ENCODE peak calls at places on chromosome 5, in five cellular contexts. H is body of pancreas, G is sigmoid colon, Q is Peyer's patch, F is H1. B is an unnamed sample.

GRCh38 chr5:58813855-58814254 is 231.0 kb downstream of the RAB3C start:
- DNase-seq in H (no peak), F (no peak), Q (no peak), G (no peak), B (no peak)

GRCh38 chr5:88675758-88676636 is 207.0 kb downstream of the MEF2C start:
- DNase-seq in H (peak), Q (no peak), F (peak), G (no peak), B (no peak)

GRCh38 chr5:40648150-40648549 is 31.6 kb upstream of the PTGER4 start:
- DNase-seq in F (no peak), Q (no peak), G (no peak), H (no peak), B (no peak)

GRCh38 chr5:156581725-156582124 is 254.8 kb downstream of the SGCD start:
- DNase-seq in G (no peak), F (no peak), H (no peak), Q (no peak), B (no peak)

GRCh38 chr5:93891491-93892480 is 150.4 kb upstream of the POU5F2 start:
- DNase-seq in H (no peak), G (no peak), F (no peak), Q (no peak), B (no peak)

GRCh38 chr5:6904822-6905221 is 191.6 kb downstream of the TENT4A start:
- DNase-seq in G (no peak), H (no peak), F (no peak), Q (no peak), B (no peak)

GRCh38 chr5:5126444-5126843 is 13.7 kb upstream of the ADAMTS16 start:
- DNase-seq in H (no peak), G (no peak), F (no peak), Q (no peak), B (no peak)

GRCh38 chr5:81852277-81853004 is 101.5 kb upstream of the SSBP2 start:
- DNase-seq in G (peak), F (peak), H (peak), Q (peak), B (peak)

GRCh38 chr5:127567026-127567768 is 49.8 kb downstream of the PRRC1 start:
- DNase-seq in Q (no peak), G (no peak), H (no peak), F (no peak), B (no peak)

GRCh38 chr5:175663191-175664184 is 5.6 kb downstream of the HRH2 start:
- DNase-seq in F (no peak), H (peak), Q (no peak), G (no peak), B (no peak)

GRCh38 chr5:27316283-27316675 is 277.9 kb upstream of the CDH9 start:
- DNase-seq in F (no peak), H (no peak), Q (no peak), G (no peak), B (no peak)

GRCh38 chr5:122341087-122341486 is 29.1 kb downstream of the SNCAIP start:
- DNase-seq in H (no peak), Q (no peak), G (no peak), F (no peak), B (no peak)

GRCh38 chr5:71974622-71975021 is 132.7 kb upstream of the MAP1B start:
- DNase-seq in F (no peak), Q (no peak), G (no peak), H (no peak), B (no peak)

GRCh38 chr5:39198080-39198479 is 21.3 kb downstream of the FYB1 start:
- DNase-seq in F (no peak), H (no peak), Q (no peak), G (no peak), B (no peak)

GRCh38 chr5:10329808-10330481 is 22.2 kb upstream of the CMBL start:
- DNase-seq in H (peak), Q (no peak), F (no peak), G (peak), B (no peak)

GRCh38 chr5:83653669-83654068 is 67.0 kb downstream of the HAPLN1 start:
- DNase-seq in F (no peak), G (no peak), H (no peak), Q (no peak), B (no peak)

GRCh38 chr5:93626801-93627200 is 43.8 kb downstream of the NR2F1 start:
- DNase-seq in F (no peak), Q (no peak), H (no peak), G (no peak), B (no peak)

GRCh38 chr5:12662545-12663314 is 758.5 kb upstream of the CTNND2 start:
- DNase-seq in Q (no peak), F (no peak), H (no peak), G (no peak), B (no peak)

GRCh38 chr5:10424124-10424731 is 17.5 kb upstream of the ROPN1L start:
- DNase-seq in Q (no peak), G (no peak), F (no peak), H (peak), B (no peak)

GRCh38 chr5:88743231-88743879 is 139.6 kb downstream of the MEF2C start:
- DNase-seq in F (no peak), H (no peak), G (no peak), Q (no peak), B (no peak)

GRCh38 chr5:14451866-14452265 is 129.7 kb upstream of the OTULINL start:
- DNase-seq in Q (no peak), H (no peak), F (peak), G (no peak), B (peak)

GRCh38 chr5:1594336-1595106 is 70.8 kb upstream of the LPCAT1 start:
- DNase-seq in H (peak), G (peak), F (peak), Q (peak), B (peak)

GRCh38 chr5:123344819-123345426 is 78.3 kb downstream of the CEP120 start:
- DNase-seq in G (no peak), H (peak), Q (no peak), F (no peak), B (no peak)

DNA sequence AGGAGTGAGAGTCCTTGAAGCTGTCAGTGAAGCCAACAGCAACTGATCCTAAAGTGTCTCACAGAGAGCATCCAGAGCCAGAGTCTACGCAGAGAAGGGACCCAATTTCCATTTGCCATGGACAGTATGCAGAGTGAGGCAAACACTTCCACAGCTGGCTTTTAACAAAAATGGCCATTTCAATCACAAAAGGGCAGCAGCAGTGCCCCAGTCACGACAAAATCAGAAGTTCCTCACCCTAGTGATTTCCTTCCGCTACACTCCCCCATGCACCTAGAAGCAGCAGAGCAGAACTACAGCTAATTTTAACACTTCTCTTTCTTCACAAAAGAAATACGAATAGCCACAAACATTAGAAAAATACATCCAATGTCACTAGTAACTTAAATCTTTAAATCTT is 27.9 kb downstream of the FBXW11 start:
- DNase-seq in Q (peak), H (no peak), G (no peak), F (no peak), B (no peak)
- H3K4me3 ChIP-seq in Q (no peak), H (no peak), G (no peak), F (peak), B (no peak)

GRCh38 chr5:109410389-109411174 is 808 bp upstream of the PJA2 start:
- DNase-seq in F (peak), Q (peak), G (peak), H (peak), B (peak)

GRCh38 chr5:109407913-109408312 is 1.9 kb downstream of the PJA2 start:
- DNase-seq in Q (no peak), G (no peak), F (no peak), H (no peak), B (no peak)

GRCh38 chr5:109409844-109410388 is at the start of gene PJA2:
- DNase-seq in H (peak), F (peak), Q (peak), G (peak), B (peak)

GRCh38 chr5:109411175-109411514 is 1.4 kb upstream of the PJA2 start:
- DNase-seq in F (no peak), H (no peak), Q (no peak), G (no peak), B (no peak)

DNA sequence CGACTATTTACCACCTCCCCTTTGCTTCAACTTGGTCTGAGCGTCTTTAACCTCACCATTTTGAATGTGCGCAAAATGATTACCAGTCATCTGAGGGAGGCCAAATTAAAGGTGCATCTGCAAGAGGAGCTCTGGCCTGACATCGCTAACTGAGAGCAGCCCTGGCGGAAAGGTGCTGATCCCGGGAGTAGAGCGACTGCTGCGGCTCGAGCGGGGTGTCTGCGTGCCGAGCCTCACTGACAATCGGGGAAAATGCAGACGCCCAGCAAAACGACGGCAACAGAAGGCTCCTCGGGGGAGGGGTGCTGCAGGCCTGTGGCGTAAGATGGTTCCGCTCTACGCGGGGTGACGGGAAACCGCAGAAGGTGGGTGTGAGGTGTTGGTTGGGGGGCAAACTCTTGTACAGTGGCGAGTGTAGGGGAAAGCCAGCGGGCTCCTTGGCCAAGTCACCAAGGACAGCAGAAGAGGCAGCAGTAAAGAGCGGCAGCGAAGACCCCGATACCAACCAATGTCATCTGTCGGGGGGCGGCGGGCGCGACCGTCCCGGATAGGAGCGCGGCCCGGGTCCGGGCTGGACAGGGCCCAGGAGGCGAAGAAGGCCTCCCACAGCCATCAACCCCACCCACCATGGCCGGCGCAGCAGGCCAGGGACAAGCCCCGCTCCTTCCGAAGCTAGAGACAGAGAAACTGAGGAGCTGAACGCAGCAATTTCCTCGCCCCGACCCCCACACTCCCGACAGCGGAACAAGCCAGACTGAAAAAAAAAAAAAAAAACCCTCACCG is 522 bp downstream of the PJA2 start:
- DNase-seq in Q (peak), H (peak), G (peak), F (peak), B (peak)
- TF ChIP-seq POLR2A in Q (no peak), H (no peak), G (no peak), F (no peak), B (no peak)

DNA sequence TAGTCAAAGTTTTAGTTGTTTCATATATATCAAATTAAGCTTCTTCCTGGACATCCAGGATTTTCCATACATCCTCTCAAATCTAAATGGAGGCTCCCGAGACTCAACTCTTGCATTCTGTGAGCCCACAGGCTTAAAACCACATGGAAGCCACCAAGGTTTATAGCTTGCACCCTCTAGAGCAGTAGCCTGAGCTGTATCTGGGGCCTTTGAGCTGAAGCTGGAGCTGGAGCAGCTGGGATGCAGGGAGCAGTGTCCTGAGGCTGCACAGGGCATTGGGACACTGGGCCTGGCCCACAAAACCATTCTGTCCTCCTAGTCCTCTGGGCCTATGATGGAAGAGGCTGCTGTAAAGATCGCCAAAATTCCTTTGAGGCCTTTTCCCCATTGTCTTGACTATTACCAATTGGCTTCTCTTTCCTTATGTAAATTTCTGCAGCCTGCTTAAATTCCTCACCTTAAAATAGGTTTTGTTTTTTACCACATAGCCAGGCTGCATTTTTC is 151.0 kb downstream of the COX7C start:
- DNase-seq in H (no peak), F (no peak), G (no peak), Q (no peak), B (no peak)
- TF ChIP-seq CTCF in H (no peak), F (no peak), G (no peak), Q (no peak), B (no peak)

DNA sequence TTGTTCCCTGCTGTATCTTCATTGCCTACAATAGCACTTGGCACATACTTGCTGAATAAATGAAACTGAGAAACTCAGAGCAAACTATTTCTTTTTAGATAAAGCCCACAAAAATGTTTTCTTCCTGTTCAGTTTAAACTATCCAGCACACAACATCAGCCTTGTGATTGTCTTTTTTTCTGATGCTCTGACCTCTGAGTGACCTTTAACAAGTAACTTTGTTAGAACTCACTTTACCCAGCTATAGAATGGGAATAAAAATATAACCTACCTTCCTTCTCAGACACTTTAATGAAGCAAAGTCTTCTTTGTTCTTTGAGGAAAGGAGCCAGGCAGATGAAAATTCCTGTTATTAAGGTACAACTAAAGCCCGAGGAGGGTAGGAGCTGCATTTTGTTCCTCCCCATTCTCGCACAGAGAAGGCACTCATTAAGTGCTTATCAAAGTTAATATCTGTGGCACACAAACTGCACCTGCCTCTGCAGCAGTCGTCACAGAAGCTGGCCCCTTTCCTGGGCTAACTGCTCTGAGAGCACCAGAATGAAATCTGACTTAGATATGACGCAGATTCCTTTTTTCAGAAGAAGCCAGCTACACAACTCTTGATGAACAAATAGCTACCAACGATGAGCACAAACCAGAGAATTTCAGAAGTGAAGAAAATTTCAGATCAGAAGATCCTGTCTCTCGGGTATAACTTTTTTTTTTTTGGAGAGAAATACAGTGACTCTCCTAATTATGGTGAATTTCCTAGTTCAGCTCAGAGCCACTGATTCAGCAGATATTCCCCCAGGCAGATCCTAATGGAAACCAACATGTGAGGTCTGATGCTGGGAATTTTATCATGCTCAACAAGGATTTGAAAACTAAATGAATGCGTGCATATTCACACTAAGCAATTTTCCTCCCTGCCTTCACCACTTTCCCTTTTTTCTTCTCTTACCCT is 31.0 kb upstream of the NR3C1 start:
- DNase-seq in Q (peak), G (no peak), H (peak), F (no peak), B (no peak)
- H3K4me3 ChIP-seq in Q (peak), G (peak), H (no peak), F (no peak), B (no peak)

GRCh38 chr5:95863383-95863757 is 40.8 kb upstream of the GLRX start:
- DNase-seq in F (no peak), G (peak), H (peak), Q (no peak), B (peak)
- TF ChIP-seq POLR2A in F (no peak), G (no peak), H (no peak), Q (peak), B (no peak)

GRCh38 chr5:179892255-179892654 is 15.4 kb downstream of the TBC1D9B start:
- DNase-seq in G (no peak), F (no peak), H (no peak), Q (no peak), B (no peak)
- TF ChIP-seq CTCF in G (no peak), F (peak), H (no peak), Q (no peak), B (no peak)